ENCODE peak calls at places on chromosome 7, in eight cellular contexts. T, N, Q, R, D, Z, I and K are unnamed samples.
A peak's percentile ranks its signal among the peaks of the same experiment; 100 is the strongest.

GRCh38 chr7:57638651-57639050 is 188.7 kb downstream of the ZNF716 start:
- DNase-seq in Q (no peak), N (peak; percentile 5), T (no peak), R (no peak), I (no peak), D (no peak), Z (no peak), K (no peak)

GRCh38 chr7:2811476-2812118 is 32.5 kb downstream of the GNA12 start:
- DNase-seq in Z (peak; percentile 3), N (no peak), D (no peak), I (peak; percentile 74), T (peak; percentile 49), Q (no peak), R (no peak), K (no peak)

GRCh38 chr7:112143567-112143966 is 62.6 kb downstream of the DOCK4 start:
- DNase-seq in N (no peak), D (peak; percentile 75), Q (no peak), R (no peak), T (no peak), I (no peak), Z (no peak), K (no peak)

GRCh38 chr7:152869041-152869676 is 109.6 kb downstream of the ACTR3B start:
- DNase-seq in I (no peak), R (no peak), D (no peak), T (no peak), Q (no peak), Z (no peak), N (no peak), K (no peak)

GRCh38 chr7:31814187-31814586 is 127.2 kb downstream of the PPP1R17 start:
- DNase-seq in Z (peak; percentile 37), Q (no peak), T (no peak), R (no peak), N (no peak), I (no peak), D (peak; percentile 54), K (no peak)

GRCh38 chr7:15801565-15801964 is 115.1 kb upstream of the MEOX2 start:
- DNase-seq in Z (peak; percentile 6), D (peak; percentile 65), N (no peak), T (no peak), R (no peak), Q (no peak), I (peak; percentile 69), K (no peak)

GRCh38 chr7:100171087-100171681 is 2.8 kb upstream of the GAL3ST4 start:
- DNase-seq in Z (peak; percentile 86), T (no peak), N (no peak), R (no peak), D (no peak), I (no peak), Q (peak; percentile 42), K (no peak)

GRCh38 chr7:133777701-133778100 is 349.4 kb upstream of the LRGUK start:
- DNase-seq in Z (no peak), T (no peak), Q (no peak), N (no peak), I (no peak), D (no peak), R (no peak), K (no peak)

GRCh38 chr7:123580406-123581161 is 21.0 kb upstream of the ASB15 start:
- DNase-seq in I (no peak), Z (peak; percentile 78), N (no peak), D (peak; percentile 61), Q (no peak), R (no peak), T (peak; percentile 17), K (no peak)

GRCh38 chr7:86282014-86282682 is 361.6 kb upstream of the GRM3 start:
- DNase-seq in Q (no peak), R (no peak), I (peak; percentile 55), D (no peak), N (no peak), Z (peak; percentile 20), T (no peak), K (no peak)

GRCh38 chr7:142188846-142189245 is 69.0 kb downstream of the PRSS58 start:
- DNase-seq in I (no peak), T (no peak), N (no peak), R (no peak), Q (no peak), D (no peak), Z (peak; percentile 36), K (no peak)

GRCh38 chr7:11021468-11021867 is 47.8 kb downstream of the PHF14 start:
- DNase-seq in N (no peak), R (no peak), D (no peak), Z (no peak), I (no peak), Q (no peak), T (no peak), K (no peak)

GRCh38 chr7:11026452-11027359 is 53.0 kb downstream of the PHF14 start:
- DNase-seq in Q (no peak), T (no peak), Z (no peak), R (no peak), I (no peak), N (no peak), D (no peak), K (no peak)
- TF ChIP-seq POLR2AphosphoS5 in Q (no peak), T (no peak), Z (no peak), R (no peak), I (no peak), N (no peak), D (no peak), K (no peak)

GRCh38 chr7:127254163-127254684 is 1.5 kb upstream of the GRM8 start:
- DNase-seq in Q (no peak), D (no peak), N (no peak), R (no peak), T (no peak), Z (no peak), I (no peak), K (no peak)
- TF ChIP-seq CTCF in Q (no peak), D (no peak), N (no peak), R (no peak), T (no peak), Z (no peak), I (no peak), K (no peak)

DNA sequence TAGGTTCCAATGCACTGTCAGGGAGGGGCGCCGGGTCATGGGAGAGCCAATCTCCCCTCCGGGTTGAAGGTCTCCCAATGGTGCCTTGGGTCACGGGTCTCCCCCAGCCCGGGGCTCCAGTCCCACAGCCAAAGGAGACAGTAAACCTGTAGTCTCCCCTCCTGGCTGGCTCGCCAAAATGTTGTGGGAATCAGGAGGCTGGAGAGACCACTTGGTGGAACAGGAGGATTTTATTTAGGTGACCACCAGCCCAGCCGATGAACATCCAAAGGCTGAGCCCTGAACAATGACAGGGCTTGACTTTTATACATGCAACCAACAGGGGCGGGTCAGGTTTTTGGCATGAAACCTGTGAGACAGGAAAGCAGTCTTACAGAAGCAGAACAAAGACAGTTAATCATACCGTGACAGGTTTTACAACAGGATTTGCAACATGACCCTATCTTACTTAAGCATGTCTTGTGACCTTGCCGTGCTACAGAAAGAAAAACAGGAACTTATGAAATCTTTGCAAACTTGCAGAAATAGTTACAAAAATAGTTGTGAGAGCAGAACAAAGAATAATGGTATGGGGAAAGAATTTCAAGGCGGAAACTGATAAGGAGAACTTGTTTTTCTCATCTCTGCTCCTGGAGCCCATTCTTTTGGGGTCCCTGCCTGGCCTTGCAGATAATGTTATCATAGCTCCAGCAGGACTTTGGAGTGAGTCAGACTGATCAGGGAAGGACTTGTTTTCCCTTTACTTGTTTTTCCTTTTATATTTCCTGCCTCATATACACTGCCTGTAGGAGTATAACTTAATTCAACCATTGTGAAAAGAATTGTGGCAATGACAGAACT is 7.1 kb downstream of the ERV3-1 start:
- DNase-seq in T (peak; percentile 88), R (peak; percentile 57), Q (no peak), Z (no peak), D (peak; percentile 82), N (no peak), I (no peak), K (no peak)
- H3K27ac ChIP-seq in T (peak overlapping the region; percentile 95), R (peak overlapping the region; percentile 71), Q (peak overlapping the region; percentile 21), Z (no peak overlapping the region), D (peak overlapping the region; percentile 78), N (peak overlapping the region; percentile 93), I (peak overlapping the region; percentile 59), K (peak overlapping the region; percentile 51)

GRCh38 chr7:130944997-130945396 is 211.0 kb upstream of the KLF14 start:
- DNase-seq in T (no peak), D (no peak), R (no peak), I (no peak), Z (no peak), N (no peak), Q (no peak), K (no peak)

GRCh38 chr7:130941322-130942210 is 207.6 kb upstream of the KLF14 start:
- DNase-seq in Z (no peak), I (no peak), N (peak; percentile 76), Q (peak; percentile 72), T (peak; percentile 49), D (peak; percentile 55), R (peak; percentile 67), K (peak; percentile 68)

GRCh38 chr7:130942211-130942964 is 208.4 kb upstream of the KLF14 start:
- DNase-seq in I (no peak), D (peak; percentile 31), Q (peak; percentile 69), N (peak; percentile 77), Z (no peak), R (peak; percentile 48), T (peak; percentile 41), K (peak; percentile 55)

GRCh38 chr7:130943981-130944380 is 210.0 kb upstream of the KLF14 start:
- DNase-seq in I (no peak), Q (no peak), N (no peak), R (no peak), Z (no peak), D (no peak), T (no peak), K (no peak)

DNA sequence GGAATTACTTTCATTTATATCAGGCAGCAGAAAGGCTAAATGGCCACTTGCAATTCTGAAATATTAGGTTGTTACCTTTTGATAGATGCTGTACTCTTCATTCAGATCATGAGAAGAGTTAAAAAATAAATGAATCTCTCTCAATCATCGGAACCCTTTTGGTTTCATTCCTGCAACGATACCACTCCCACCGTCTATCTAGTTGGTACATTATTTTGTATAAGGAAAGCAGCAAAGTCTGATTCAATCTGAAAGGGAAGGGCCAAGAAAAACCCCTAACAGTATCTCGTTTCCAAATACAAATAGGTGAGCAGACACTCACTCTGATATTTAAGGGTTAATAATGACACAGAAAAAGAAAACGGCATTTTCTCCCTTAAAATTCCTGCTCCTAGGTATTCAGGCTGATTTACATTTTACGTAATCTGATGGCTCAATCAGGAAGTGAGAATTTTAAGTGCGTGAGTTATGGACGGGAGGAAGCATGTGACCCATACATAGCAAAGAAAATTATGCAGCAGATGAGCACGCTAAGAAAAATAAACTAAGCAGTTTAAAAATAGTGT is 209.4 kb upstream of the KLF14 start:
- DNase-seq in Z (no peak), R (no peak), D (peak; percentile 75), T (peak; percentile 39), Q (no peak), I (no peak), N (no peak), K (no peak)
- TF ChIP-seq POLR2AphosphoS5 in Z (no peak), R (no peak), D (peak; percentile 34), T (no peak), Q (peak; percentile 40), I (no peak), N (no peak), K (peak; percentile 75)